ENCODE peak calls at places on chromosomes 7 and 10, in seven cellular contexts. S is GM23338, R is K562, N is stomach, B is upper lobe of left lung, D is HCT116, Y is spleen. I is an unnamed sample. For H3K4me1, the result is how much of the 10 kb centered on the place peaks cover.

GRCh38 chr7:155669717-155670505 is 25.4 kb downstream of the RBM33 start:
- DNase-seq in S (peak), R (no peak), N (no peak), B (peak), D (no peak), Y (no peak), I (no peak)

GRCh38 chr10:107576746-107577145 is 412.2 kb upstream of the SORCS1 start:
- DNase-seq in S (no peak), R (no peak), N (peak), B (no peak), D (no peak), Y (no peak), I (no peak)

GRCh38 chr10:88979153-88979562 is 11.4 kb upstream of the FAS start:
- DNase-seq in S (no peak), R (peak), N (no peak), B (no peak), D (no peak), Y (no peak), I (no peak)

GRCh38 chr10:117005454-117006055 is 568 bp upstream of the SHTN1 start:
- DNase-seq in S (peak), R (peak), N (no peak), B (peak), D (peak), Y (no peak), I (no peak)

GRCh38 chr10:132282667-132283603 is 24.8 kb downstream of the STK32C start:
- DNase-seq in S (no peak), R (no peak), N (no peak), B (no peak), D (no peak), Y (peak), I (no peak)

GRCh38 chr10:8279598-8279997 is 225.1 kb downstream of the GATA3 start:
- DNase-seq in S (no peak), R (no peak), N (no peak), B (no peak), D (no peak), Y (no peak), I (no peak)

GRCh38 chr7:151905322-151905721 is 28.4 kb upstream of the PRKAG2 start:
- DNase-seq in S (no peak), R (no peak), N (no peak), B (no peak), D (no peak), Y (peak), I (no peak)

GRCh38 chr10:127563718-127564553 is 14.8 kb downstream of the NPS start:
- DNase-seq in S (peak), R (peak), N (no peak), B (peak), D (peak), Y (no peak), I (no peak)

GRCh38 chr7:6246257-6246917 is 26.0 kb downstream of the CYTH3 start:
- DNase-seq in S (no peak), R (no peak), N (no peak), B (no peak), D (no peak), Y (no peak), I (no peak)

GRCh38 chr10:27620425-27621397 is 116.6 kb downstream of the RAB18 start:
- DNase-seq in S (no peak), R (no peak), N (no peak), B (no peak), D (no peak), Y (no peak), I (peak)

GRCh38 chr7:150931199-150931869 is 46.8 kb downstream of the KCNH2 start:
- DNase-seq in S (no peak), R (peak), N (peak), B (no peak), D (no peak), Y (no peak), I (peak)

GRCh38 chr7:99901581-99901980 is 17.7 kb downstream of the TRIM4 start:
- DNase-seq in S (no peak), R (no peak), N (no peak), B (no peak), D (no peak), Y (no peak), I (no peak)

GRCh38 chr10:18140149-18140956 is at the start of gene CACNB2:
- DNase-seq in S (peak), R (no peak), N (no peak), B (no peak), D (no peak), Y (no peak), I (no peak)

GRCh38 chr7:39607865-39608264 is 15.5 kb upstream of the RALA start:
- DNase-seq in S (no peak), R (no peak), N (no peak), B (no peak), D (no peak), Y (no peak), I (no peak)

GRCh38 chr10:74332398-74332797 is 181.4 kb downstream of the ADK start:
- DNase-seq in S (no peak), R (no peak), N (no peak), B (no peak), D (no peak), Y (no peak), I (no peak)

GRCh38 chr10:6794441-6794840 is 214.4 kb upstream of the PRKCQ start:
- DNase-seq in S (no peak), R (no peak), N (no peak), B (no peak), D (no peak), Y (no peak), I (no peak)

GRCh38 chr10:9792181-9792580 is 1225.5 kb upstream of the CELF2 start:
- DNase-seq in S (no peak), R (no peak), N (no peak), B (no peak), D (no peak), Y (no peak), I (no peak)

GRCh38 chr10:126504051-126504760 is 115.9 kb upstream of the ADAM12 start:
- DNase-seq in S (peak), R (peak), N (no peak), B (no peak), D (peak), Y (no peak), I (no peak)

GRCh38 chr7:155425946-155426345 is 32.0 kb upstream of the EN2 start:
- DNase-seq in S (no peak), R (no peak), N (no peak), B (no peak), D (no peak), Y (peak), I (no peak)

GRCh38 chr7:15214981-15215380 is 312.4 kb upstream of the DGKB start:
- DNase-seq in S (no peak), R (no peak), N (no peak), B (no peak), D (no peak), Y (no peak), I (no peak)

GRCh38 chr7:27661776-27662489 is 750 bp downstream of the HIBADH start:
- DNase-seq in S (peak), R (peak), N (no peak), B (peak), D (no peak), Y (peak), I (no peak)

GRCh38 chr10:88893611-88894010 is 13.6 kb downstream of the STAMBPL1 start:
- DNase-seq in S (no peak), R (no peak), N (no peak), B (no peak), D (no peak), Y (no peak), I (no peak)

GRCh38 chr10:101095550-101096213 is 33.9 kb downstream of the KAZALD1 start:
- DNase-seq in S (peak), R (peak), N (peak), B (peak), D (peak), Y (peak), I (no peak)
- TF ChIP-seq POLR2AphosphoS5 in S (no peak), R (no peak), N (no peak), B (no peak), D (peak), Y (peak), I (no peak)

GRCh38 chr7:148501707-148502139 is 88.8 kb upstream of the C7orf33 start:
- DNase-seq in S (peak), R (peak), N (peak), B (peak), D (no peak), Y (no peak), I (no peak)
- H3K4me1 ChIP-seq in S (under half), R (under half), N (under half), B (under half), D (under half), Y (under half), I (under half)

GRCh38 chr7:136741941-136742340 is 126.5 kb upstream of the CHRM2 start:
- DNase-seq in S (no peak), R (no peak), N (no peak), B (no peak), D (no peak), Y (no peak), I (no peak)
- TF ChIP-seq POLR2AphosphoS5 in S (no peak), R (no peak), N (no peak), B (no peak), D (no peak), Y (no peak), I (no peak)

DNA sequence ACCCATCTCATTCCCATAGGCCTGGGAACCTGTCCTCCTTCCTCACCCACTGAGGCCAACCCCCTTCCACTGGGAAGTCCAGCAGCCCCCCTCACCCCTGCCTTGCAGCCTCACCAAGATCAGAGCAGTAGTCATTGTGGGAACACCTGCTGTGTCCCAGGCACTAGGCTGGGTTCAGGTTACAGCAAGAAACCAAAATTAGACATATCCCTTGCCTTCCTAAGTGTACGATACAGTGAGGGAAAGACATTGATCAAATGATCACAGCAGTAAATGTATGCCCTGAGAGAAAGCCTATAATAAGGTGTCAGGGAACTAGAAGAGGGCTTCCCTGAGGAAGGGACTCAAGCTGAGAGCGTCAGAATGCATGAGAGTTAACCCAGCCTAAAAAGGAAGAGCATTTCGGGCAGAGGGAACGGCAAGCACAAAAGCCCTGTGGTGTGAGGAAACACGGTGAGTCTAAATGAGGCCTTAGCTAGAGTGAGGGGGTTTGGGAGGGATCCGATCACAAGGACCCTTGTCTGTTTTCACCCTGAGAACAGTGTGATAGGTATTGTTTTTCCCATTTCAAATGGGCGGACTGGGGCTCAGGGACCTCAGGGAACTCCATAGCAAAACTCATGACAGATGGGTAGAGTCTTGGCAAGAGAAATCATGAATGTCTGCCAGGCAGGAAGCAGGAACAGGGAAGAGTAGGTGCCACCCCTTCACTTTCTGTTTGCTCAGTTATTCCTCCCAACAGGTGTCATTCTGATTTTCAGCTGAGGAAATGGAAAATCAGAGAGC is 17.2 kb upstream of the C10orf105 start:
- DNase-seq in S (no peak), R (no peak), N (peak), B (no peak), D (no peak), Y (no peak), I (no peak)
- H3K4me1 ChIP-seq in S (under half), R (under half), N (under half), B (under half), D (under half), Y (half or more), I (half or more)

GRCh38 chr10:51137741-51138529 is 63.6 kb downstream of the PRKG1 start:
- DNase-seq in S (no peak), R (no peak), N (no peak), B (no peak), D (no peak), Y (no peak), I (no peak)
- TF ChIP-seq POLR2AphosphoS5 in S (no peak), R (no peak), N (no peak), B (no peak), D (no peak), Y (no peak), I (no peak)

I was measured in vagina.